ENCODE peak calls at places on chromosomes 1 and 21, in seven cellular contexts. O, A, B, H, K, X and T are unnamed samples.
A peak's percentile ranks its signal among the peaks of the same experiment; 100 is the strongest.

GRCh38 chr21:38472709-38473108 is 25.6 kb downstream of the ERG start:
- DNase-seq in X (no peak), K (no peak), A (no peak), O (no peak), B (no peak), H (no peak), T (no peak)

GRCh38 chr1:210797422-210797821 is 336.5 kb downstream of the KCNH1 start:
- DNase-seq in H (no peak), K (peak; percentile 78), O (no peak), B (no peak), X (no peak), A (no peak), T (no peak)

GRCh38 chr1:207863893-207864535 is 46.9 kb downstream of the CD34 start:
- DNase-seq in A (no peak), H (no peak), K (no peak), X (no peak), B (no peak), O (no peak), T (no peak)

GRCh38 chr1:198199105-198199504 is 42.3 kb downstream of the NEK7 start:
- DNase-seq in O (no peak), K (no peak), X (no peak), H (no peak), B (no peak), A (no peak), T (no peak)

GRCh38 chr1:224407546-224408293 is 26.9 kb downstream of the WDR26 start:
- DNase-seq in X (peak; percentile 69), K (no peak), O (no peak), H (no peak), A (no peak), B (peak; percentile 9), T (no peak)

GRCh38 chr1:53543130-53543770 is 84.1 kb downstream of the DMRTB1 start:
- DNase-seq in B (no peak), O (no peak), H (no peak), K (no peak), A (peak; percentile 33), X (no peak), T (peak; percentile 44)

GRCh38 chr1:43651188-43651587 is 1.2 kb downstream of the KDM4A start:
- DNase-seq in K (no peak), B (no peak), A (no peak), H (peak; percentile 16), X (no peak), O (no peak), T (no peak)

GRCh38 chr1:239361403-239361802 is 25.0 kb upstream of the CHRM3 start:
- DNase-seq in H (no peak), A (no peak), X (peak; percentile 98), K (no peak), O (peak; percentile 75), B (peak; percentile 91), T (peak; percentile 12)

GRCh38 chr21:43988506-43989230 is 23.4 kb upstream of the TRAPPC10 start:
- DNase-seq in B (no peak), X (no peak), K (no peak), H (no peak), A (no peak), O (no peak), T (no peak)

GRCh38 chr1:222124602-222125001 is 382.7 kb upstream of the DUSP10 start:
- DNase-seq in K (no peak), H (peak; percentile 29), O (no peak), X (no peak), A (no peak), B (peak; percentile 7), T (no peak)

GRCh38 chr1:56758135-56758534 is 61.1 kb downstream of the FYB2 start:
- DNase-seq in O (no peak), H (peak; percentile 70), K (peak; percentile 14), B (no peak), A (no peak), X (no peak), T (no peak)

GRCh38 chr1:233512538-233512937 is 101.4 kb upstream of the KCNK1 start:
- DNase-seq in B (no peak), A (no peak), K (no peak), O (no peak), H (no peak), X (no peak), T (no peak)

GRCh38 chr1:22696610-22697009 is 14.0 kb upstream of the EPHB2 start:
- DNase-seq in H (no peak), B (no peak), K (no peak), O (no peak), A (no peak), X (no peak), T (no peak)

GRCh38 chr1:216771922-216772321 is 48.7 kb upstream of the ESRRG start:
- DNase-seq in K (no peak), O (no peak), B (no peak), H (no peak), A (no peak), X (no peak), T (no peak)

GRCh38 chr21:45894107-45894810 is 87.3 kb upstream of the COL6A1 start:
- DNase-seq in K (peak; percentile 31), B (peak; percentile 87), H (peak; percentile 25), O (peak; percentile 73), X (peak; percentile 81), A (no peak), T (peak; percentile 71)

GRCh38 chr1:6593810-6594209 is 8.9 kb downstream of the KLHL21 start:
- DNase-seq in B (no peak), K (no peak), X (no peak), H (no peak), A (no peak), O (no peak), T (no peak)

GRCh38 chr1:6597777-6598131 is 4.9 kb downstream of the KLHL21 start:
- DNase-seq in K (no peak), X (no peak), A (no peak), H (no peak), B (no peak), O (no peak), T (no peak)

GRCh38 chr1:6596886-6597776 is 5.5 kb downstream of the KLHL21 start:
- DNase-seq in O (no peak), H (no peak), B (no peak), A (no peak), K (no peak), X (no peak), T (no peak)

GRCh38 chr1:6594977-6595740 is 7.5 kb downstream of the KLHL21 start:
- DNase-seq in X (no peak), O (no peak), A (no peak), H (no peak), K (no peak), B (no peak), T (no peak)

DNA sequence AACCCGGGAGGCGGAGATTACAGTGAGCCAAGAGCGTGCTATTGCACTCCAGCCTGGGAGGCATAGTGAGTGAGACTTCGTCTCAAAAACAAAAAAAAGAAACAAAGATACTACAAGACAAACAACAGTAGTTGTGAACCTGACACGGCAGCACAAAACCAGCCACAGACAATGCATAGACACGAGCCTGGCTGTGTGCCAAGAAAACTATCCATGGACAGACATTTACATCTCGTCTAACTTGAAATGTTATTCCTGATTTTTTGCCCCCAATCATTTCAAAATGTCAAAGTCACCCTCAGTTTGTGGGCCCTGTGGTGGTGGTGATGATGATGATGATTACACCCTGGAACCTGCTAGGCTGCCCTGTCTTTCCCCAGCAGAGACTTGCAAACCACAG is 6.3 kb downstream of the KLHL21 start:
- DNase-seq in H (no peak), K (no peak), B (no peak), A (no peak), X (no peak), O (no peak), T (no peak)
- H3K4me3 ChIP-seq in H (no peak overlapping the region), K (no peak overlapping the region), B (no peak overlapping the region), A (peak overlapping the region; percentile 27), X (no peak overlapping the region), O (no peak overlapping the region), T (no peak overlapping the region)

DNA sequence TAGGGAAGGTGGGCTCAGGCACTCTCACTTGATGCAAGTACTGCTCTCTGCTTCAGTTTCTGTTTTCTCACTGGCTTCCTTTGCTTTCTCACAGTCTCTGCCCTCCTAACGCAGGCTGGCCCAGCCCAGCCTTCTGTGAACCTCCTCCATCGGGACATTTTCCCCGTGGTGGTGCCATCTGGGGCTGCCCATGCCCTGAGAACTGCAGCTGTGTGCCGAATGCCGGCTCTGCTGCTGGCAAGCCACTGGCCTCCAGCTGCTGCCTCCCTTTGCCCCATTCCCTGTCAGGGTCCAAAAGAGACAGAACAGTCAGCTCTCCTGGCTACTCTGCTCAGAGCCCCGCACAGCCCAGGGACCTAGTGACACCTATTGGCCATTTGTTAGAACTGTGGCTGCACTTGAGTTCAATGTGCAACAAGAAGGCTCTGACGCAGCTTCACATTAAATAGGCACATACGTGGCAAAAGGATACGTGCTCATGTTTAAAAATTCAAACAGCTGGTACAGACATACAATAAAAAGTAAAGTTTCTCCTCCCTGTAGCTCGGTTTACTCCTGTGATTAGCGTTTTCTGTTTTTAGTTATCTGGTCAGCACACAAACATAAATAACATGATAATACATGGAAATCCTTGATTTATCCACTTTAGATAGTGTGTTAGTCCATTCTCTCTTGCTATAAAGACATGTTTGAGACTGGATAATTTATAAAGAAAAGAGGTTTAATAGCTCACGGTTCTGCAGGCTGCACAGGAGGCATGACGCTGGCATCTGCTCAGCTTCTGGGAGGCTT is 46.6 kb downstream of the FCRL5 start:
- DNase-seq in O (peak; percentile 51), X (peak; percentile 38), A (no peak), K (peak; percentile 56), H (peak; percentile 82), B (peak; percentile 67), T (peak; percentile 58)
- TF ChIP-seq CTCF in O (peak; percentile 83), X (peak; percentile 74), A (peak; percentile 21), K (peak; percentile 92), H (peak; percentile 83), B (peak; percentile 73), T (peak; percentile 77)

GRCh38 chr1:106254748-106255147 is 801.7 kb upstream of the PRMT6 start:
- DNase-seq in B (no peak), K (no peak), A (no peak), H (no peak), O (no peak), X (peak; percentile 4), T (no peak)
- H3K4me3 ChIP-seq in B (no peak overlapping the region), K (no peak overlapping the region), A (no peak overlapping the region), H (no peak overlapping the region), O (no peak overlapping the region), X (no peak overlapping the region), T (no peak overlapping the region)

GRCh38 chr1:34532113-34532512 is 222.7 kb upstream of the GJB5 start:
- DNase-seq in H (no peak), X (no peak), B (no peak), A (no peak), O (no peak), K (no peak), T (no peak)

DNA sequence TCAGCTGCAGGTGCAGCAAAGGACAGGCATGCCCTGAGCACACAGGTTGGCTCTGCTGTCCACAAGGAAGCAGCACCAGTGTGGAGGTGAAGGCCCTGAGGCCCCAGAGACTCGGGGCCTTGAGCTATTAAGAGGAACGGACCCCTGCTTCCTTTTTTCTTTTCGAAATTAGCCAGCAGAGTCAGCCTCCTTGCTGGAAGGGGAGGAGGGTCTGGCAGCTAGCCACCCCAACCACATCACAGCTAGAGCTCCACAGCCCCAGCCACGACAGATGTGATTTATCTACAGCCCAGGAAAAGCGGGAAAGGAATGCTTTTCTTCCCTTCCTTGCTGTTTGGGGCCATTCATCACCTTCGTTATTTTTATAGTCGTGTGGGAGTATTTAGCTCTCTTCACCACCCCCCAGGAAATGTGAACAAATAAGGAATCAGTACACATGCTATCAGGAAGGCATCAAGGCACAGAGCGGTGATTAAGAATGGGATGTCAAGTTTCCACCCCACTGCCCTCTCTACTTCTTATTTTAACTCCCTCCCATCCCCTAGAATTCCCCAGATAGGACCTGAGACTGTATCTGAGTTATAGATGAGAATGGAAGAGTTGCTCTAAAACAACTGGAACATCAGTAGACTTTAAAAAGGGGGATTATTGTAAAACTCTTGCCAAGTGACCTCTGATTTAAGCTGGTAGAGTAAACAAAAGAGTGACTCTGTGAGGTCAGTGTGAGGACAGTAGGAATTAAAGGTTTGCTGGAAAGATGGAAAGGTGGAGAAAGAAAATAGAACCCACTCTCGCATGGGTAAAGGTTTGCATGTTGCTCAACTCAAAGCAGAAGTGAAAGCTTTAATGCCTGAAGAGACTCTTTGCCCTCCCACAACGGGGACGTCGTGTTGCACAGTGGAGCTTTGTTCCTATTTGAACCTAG is 224.7 kb upstream of the GJB5 start:
- DNase-seq in O (no peak), B (no peak), K (no peak), X (peak; percentile 60), A (no peak), H (peak; percentile 4), T (no peak)
- TF ChIP-seq CTCF in O (no peak), B (no peak), K (no peak), X (no peak), A (no peak), H (no peak), T (no peak)